ENCODE peak calls at places on chromosomes 12 and 14, in five cellular contexts. K is H1, M is sigmoid colon, O is vagina, U is heart right ventricle. T is an unnamed sample. For H3K4me1, the result is how much of the 10 kb centered on the place peaks cover.

GRCh38 chr12:122646568-122647220 is 56.5 kb downstream of the HCAR2 start:
- DNase-seq in K (no peak), U (no peak), O (no peak), M (no peak), T (no peak)

GRCh38 chr12:31796270-31796951 is 67.6 kb upstream of the AMN1 start:
- DNase-seq in O (no peak), U (no peak), M (no peak), K (no peak), T (no peak)

GRCh38 chr12:107635139-107635538 is 50.5 kb upstream of the PWP1 start:
- DNase-seq in K (peak), O (no peak), M (no peak), U (no peak), T (no peak)

GRCh38 chr12:61385771-61386170 is 874.4 kb upstream of the USP15 start:
- DNase-seq in O (no peak), M (no peak), U (no peak), K (no peak), T (no peak)

GRCh38 chr12:93164103-93164880 is 213.4 kb upstream of the NUDT4 start:
- DNase-seq in O (no peak), U (no peak), K (no peak), M (no peak), T (no peak)

GRCh38 chr12:89082354-89082753 is 269.9 kb downstream of the DUSP6 start:
- DNase-seq in O (no peak), M (no peak), K (no peak), U (no peak), T (no peak)

GRCh38 chr12:128971802-128972201 is 118.5 kb downstream of the GLT1D1 start:
- DNase-seq in O (no peak), K (no peak), M (no peak), U (no peak), T (no peak)

GRCh38 chr12:132559652-132560420 is 50.5 kb downstream of the LRCOL1 start:
- DNase-seq in U (no peak), O (no peak), M (no peak), K (no peak), T (no peak)

GRCh38 chr12:129067482-129067881 is 214.2 kb downstream of the GLT1D1 start:
- DNase-seq in O (no peak), U (no peak), M (no peak), K (no peak), T (no peak)

GRCh38 chr12:91361864-91362263 is 179.2 kb upstream of the DCN start:
- DNase-seq in M (no peak), O (no peak), U (no peak), K (no peak), T (no peak)
- TF ChIP-seq CTCF in M (peak), O (peak), U (peak), K (peak), T (peak)

DNA sequence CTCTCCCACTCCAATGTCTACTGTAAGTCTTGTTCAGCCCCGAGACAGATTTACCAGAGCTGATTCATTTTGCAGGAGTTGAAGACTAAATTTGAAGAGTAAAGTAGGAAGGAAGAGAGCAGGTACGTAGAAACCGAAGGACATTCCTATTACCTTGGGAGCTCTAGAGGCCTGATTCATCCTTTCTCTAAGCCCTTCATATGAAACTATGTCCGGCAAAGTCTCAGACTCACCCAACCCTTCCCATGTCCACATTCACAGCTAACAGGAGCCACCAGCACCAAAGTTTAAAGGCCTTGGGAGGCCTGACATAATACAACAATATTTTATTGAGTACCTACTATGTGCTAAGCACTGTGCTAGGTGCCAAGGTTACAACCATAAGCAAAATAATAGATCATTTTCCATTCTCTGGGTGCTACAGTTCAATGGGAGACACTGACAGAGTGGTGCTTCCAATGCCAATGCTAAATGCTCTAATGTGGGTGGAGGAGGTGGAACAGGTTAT is 86.6 kb downstream of the PHLDA1 start:
- DNase-seq in K (no peak), U (no peak), M (no peak), O (no peak), T (no peak)
- H3K4me1 ChIP-seq in K (under half), U (under half), M (under half), O (under half), T (under half)

GRCh38 chr14:53411110-53411509 is 258.0 kb upstream of the DDHD1 start:
- DNase-seq in O (no peak), U (no peak), K (no peak), M (no peak), T (no peak)

GRCh38 chr14:53412819-53413664 is 259.9 kb upstream of the DDHD1 start:
- DNase-seq in M (no peak), K (no peak), O (no peak), U (no peak), T (no peak)

GRCh38 chr14:53409289-53409688 is 256.2 kb upstream of the DDHD1 start:
- DNase-seq in M (no peak), O (no peak), K (no peak), U (no peak), T (no peak)

GRCh38 chr14:53408175-53408879 is 255.2 kb upstream of the DDHD1 start:
- DNase-seq in O (no peak), U (no peak), M (no peak), K (no peak), T (no peak)

GRCh38 chr14:53409974-53410373 is 256.9 kb upstream of the DDHD1 start:
- DNase-seq in O (no peak), M (no peak), U (no peak), K (no peak), T (no peak)
- TF ChIP-seq CTCF in O (no peak), M (no peak), U (no peak), K (no peak), T (no peak)

DNA sequence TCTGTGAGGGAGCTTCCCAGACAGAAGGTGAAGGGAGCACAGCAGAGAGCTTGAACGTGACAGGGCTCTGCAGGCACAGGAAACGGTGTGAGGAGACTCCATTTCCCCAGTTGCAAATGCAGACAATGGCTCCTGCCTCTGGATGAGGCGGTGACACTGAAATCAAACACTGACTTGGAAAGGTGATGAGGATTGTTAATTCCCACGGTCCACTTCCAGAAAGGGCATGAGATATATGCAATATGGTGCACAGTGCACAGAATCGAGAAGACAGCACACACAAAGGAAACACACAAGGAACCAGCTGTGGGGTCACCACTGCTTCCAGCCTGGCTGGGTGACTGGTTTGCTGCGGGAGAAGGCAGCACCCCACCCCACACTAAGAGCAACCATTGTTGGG is 42.0 kb downstream of the SYNE3 start:
- DNase-seq in K (no peak), M (no peak), O (no peak), U (no peak), T (no peak)
- H3K4me1 ChIP-seq in K (under half), M (under half), O (half or more), U (under half), T (under half)

DNA sequence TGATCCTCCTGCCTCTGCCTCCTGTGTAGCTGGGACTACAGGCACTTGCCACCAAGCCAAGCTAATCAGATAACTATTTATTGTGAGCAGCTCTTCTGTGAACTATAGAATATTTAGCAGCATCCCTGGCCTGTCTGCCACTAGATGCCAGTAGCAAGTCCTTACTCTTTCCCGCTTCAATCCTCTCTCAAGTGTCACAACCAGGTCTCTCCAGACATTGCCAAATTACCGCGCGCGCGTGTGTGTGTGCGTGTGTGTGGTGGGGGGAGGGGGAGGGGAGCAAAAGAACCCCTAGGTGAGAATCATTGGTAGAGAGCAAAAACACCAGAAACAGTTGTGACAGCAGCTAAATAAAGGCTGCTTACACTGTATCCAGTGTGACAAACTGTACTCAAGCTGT is 49.9 kb downstream of the PPP2R5E start:
- DNase-seq in O (no peak), M (no peak), K (no peak), U (no peak), T (no peak)
- TF ChIP-seq CTCF in O (no peak), M (no peak), K (peak), U (no peak), T (no peak)

GRCh38 chr12:110782922-110783321 is 40.2 kb upstream of the PPP1CC start:
- DNase-seq in K (no peak), O (no peak), U (no peak), M (no peak), T (no peak)

GRCh38 chr12:110782068-110782467 is 39.4 kb upstream of the PPP1CC start:
- DNase-seq in U (no peak), M (no peak), O (no peak), K (no peak), T (no peak)

GRCh38 chr12:110785240-110785639 is 42.5 kb upstream of the PPP1CC start:
- DNase-seq in M (no peak), O (no peak), K (no peak), U (no peak), T (no peak)

GRCh38 chr12:110790301-110790700 is 47.6 kb upstream of the PPP1CC start:
- DNase-seq in U (no peak), O (no peak), K (no peak), M (no peak), T (no peak)

GRCh38 chr12:110786012-110786411 is 43.3 kb upstream of the PPP1CC start:
- DNase-seq in O (no peak), U (no peak), K (no peak), M (no peak), T (no peak)
- H3K4me1 ChIP-seq in O (under half), U (under half), K (under half), M (under half), T (under half)

GRCh38 chr12:78181544-78182162 is 351.0 kb downstream of the NAV3 start:
- DNase-seq in O (no peak), U (no peak), K (no peak), M (no peak), T (no peak)
- TF ChIP-seq CTCF in O (no peak), U (peak), K (peak), M (peak), T (peak)

DNA sequence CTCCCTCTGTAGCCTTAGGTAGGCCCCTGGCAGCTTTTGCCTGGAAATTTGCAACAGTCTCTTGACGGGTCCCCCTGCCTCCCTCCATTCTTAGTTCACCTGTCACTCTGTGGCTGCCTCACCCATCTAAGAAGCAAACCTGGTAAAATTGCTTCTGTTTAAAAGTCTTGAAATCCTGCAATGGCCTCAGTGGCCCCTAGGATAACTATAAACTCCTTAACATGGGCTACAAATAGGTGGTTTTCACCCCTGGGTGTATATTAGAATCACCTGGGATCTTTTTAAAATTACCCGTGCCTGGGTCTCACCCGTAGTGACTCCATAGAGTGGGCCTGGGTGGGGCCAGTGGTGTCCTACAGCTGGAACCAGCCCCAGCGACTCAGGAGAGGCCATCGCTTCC is 332.7 kb downstream of the CACNA1C start:
- DNase-seq in K (no peak), M (no peak), U (no peak), O (no peak), T (no peak)
- H3K4me1 ChIP-seq in K (under half), M (under half), U (half or more), O (under half), T (under half)